ENCODE peak calls at places on chromosomes 1 and 21, in eight cellular contexts. I is progenitor cell of endocrine pancreas, N is DND-41, Y is RWPE2, A is WERI-Rb-1, H is nephron progenitor cell, U is coronary artery, G is dorsolateral prefrontal cortex. B is an unnamed sample.

GRCh38 chr1:107434379-107434728 is 293.5 kb downstream of the NTNG1 start:
- DNase-seq in I (no peak), N (no peak), Y (no peak), A (no peak), H (no peak), U (no peak), G (no peak), B (no peak)

GRCh38 chr1:24091971-24092482 is 19.9 kb downstream of the MYOM3 start:
- DNase-seq in I (no peak), N (no peak), Y (no peak), A (no peak), H (no peak), U (no peak), G (no peak), B (no peak)

GRCh38 chr1:162550925-162551324 is 10.6 kb upstream of the UAP1 start:
- DNase-seq in I (no peak), N (no peak), Y (no peak), A (no peak), H (no peak), U (no peak), G (no peak), B (no peak)

GRCh38 chr1:214280386-214281029 is 451 bp upstream of the SMYD2 start:
- DNase-seq in I (no peak), N (no peak), Y (no peak), A (peak), H (no peak), U (no peak), G (peak), B (peak)

GRCh38 chr1:16162163-16162822 is 6.4 kb upstream of the EPHA2 start:
- DNase-seq in I (no peak), N (peak), Y (no peak), A (no peak), H (peak), U (no peak), G (no peak), B (no peak)

GRCh38 chr1:207404849-207405525 is 49.1 kb upstream of the CR2 start:
- DNase-seq in I (no peak), N (no peak), Y (no peak), A (no peak), H (no peak), U (no peak), G (no peak), B (no peak)

GRCh38 chr1:169312084-169312954 is 55.3 kb downstream of the NME7 start:
- DNase-seq in I (no peak), N (peak), Y (peak), A (no peak), H (no peak), U (no peak), G (no peak), B (no peak)

GRCh38 chr1:66996018-66996682 is 57.8 kb downstream of the SLC35D1 start:
- DNase-seq in I (peak), N (peak), Y (no peak), A (peak), H (peak), U (peak), G (peak), B (peak)

GRCh38 chr21:17514124-17514481 is 1.3 kb downstream of the CXADR start:
- DNase-seq in I (no peak), N (no peak), Y (no peak), A (no peak), H (no peak), U (no peak), G (no peak), B (no peak)

GRCh38 chr1:245588250-245588649 is 433.5 kb downstream of the KIF26B start:
- DNase-seq in I (no peak), N (no peak), Y (no peak), A (no peak), H (no peak), U (peak), G (no peak), B (no peak)

GRCh38 chr1:160665330-160666078 is 18.7 kb upstream of the SLAMF1 start:
- DNase-seq in I (no peak), N (peak), Y (no peak), A (no peak), H (no peak), U (no peak), G (no peak), B (no peak)

GRCh38 chr1:109218516-109218915 is 4.8 kb downstream of the SARS1 start:
- DNase-seq in I (no peak), N (no peak), Y (no peak), A (no peak), H (no peak), U (no peak), G (no peak), B (peak)

GRCh38 chr1:237470712-237471310 is 419.9 kb downstream of the ZP4 start:
- DNase-seq in I (no peak), N (peak), Y (no peak), A (no peak), H (peak), U (no peak), G (no peak), B (no peak)

GRCh38 chr1:31095298-31095981 is 29.9 kb upstream of the PUM1 start:
- DNase-seq in I (no peak), N (no peak), Y (no peak), A (no peak), H (no peak), U (no peak), G (no peak), B (no peak)

GRCh38 chr1:174008979-174009378 is 13.2 kb downstream of the RC3H1 start:
- DNase-seq in I (no peak), N (no peak), Y (no peak), A (no peak), H (no peak), U (no peak), G (no peak), B (no peak)

GRCh38 chr1:19730232-19730631 is 65.6 kb downstream of the HTR6 start:
- DNase-seq in I (no peak), N (no peak), Y (no peak), A (no peak), H (no peak), U (no peak), G (no peak), B (no peak)

GRCh38 chr1:39489567-39490239 is 1.7 kb upstream of the BMP8A start:
- DNase-seq in I (no peak), N (no peak), Y (no peak), A (no peak), H (no peak), U (no peak), G (no peak), B (no peak)

GRCh38 chr21:16072692-16073091 is 342.9 kb downstream of the USP25 start:
- DNase-seq in I (no peak), N (no peak), Y (no peak), A (no peak), H (no peak), U (no peak), G (no peak), B (no peak)

GRCh38 chr1:207181838-207182237 is 77.8 kb downstream of the C4BPA start:
- DNase-seq in I (no peak), N (no peak), Y (no peak), A (no peak), H (no peak), U (no peak), G (no peak), B (no peak)

GRCh38 chr1:230501845-230502244 is 75.7 kb upstream of the PGBD5 start:
- DNase-seq in I (no peak), N (no peak), Y (no peak), A (no peak), H (no peak), U (no peak), G (no peak), B (no peak)

GRCh38 chr1:54850082-54850730 is 36.8 kb downstream of the DHCR24 start:
- DNase-seq in I (no peak), N (no peak), Y (no peak), A (no peak), H (no peak), U (no peak), G (no peak), B (no peak)

GRCh38 chr1:54849219-54850081 is 37.5 kb downstream of the DHCR24 start:
- DNase-seq in I (no peak), N (no peak), Y (no peak), A (no peak), H (no peak), U (no peak), G (no peak), B (no peak)

GRCh38 chr1:54846716-54847284 is 40.2 kb downstream of the DHCR24 start:
- DNase-seq in I (no peak), N (no peak), Y (no peak), A (no peak), H (no peak), U (no peak), G (no peak), B (peak)

GRCh38 chr1:54846301-54846700 is 40.7 kb downstream of the DHCR24 start:
- DNase-seq in I (no peak), N (no peak), Y (no peak), A (no peak), H (no peak), U (no peak), G (no peak), B (peak)

DNA sequence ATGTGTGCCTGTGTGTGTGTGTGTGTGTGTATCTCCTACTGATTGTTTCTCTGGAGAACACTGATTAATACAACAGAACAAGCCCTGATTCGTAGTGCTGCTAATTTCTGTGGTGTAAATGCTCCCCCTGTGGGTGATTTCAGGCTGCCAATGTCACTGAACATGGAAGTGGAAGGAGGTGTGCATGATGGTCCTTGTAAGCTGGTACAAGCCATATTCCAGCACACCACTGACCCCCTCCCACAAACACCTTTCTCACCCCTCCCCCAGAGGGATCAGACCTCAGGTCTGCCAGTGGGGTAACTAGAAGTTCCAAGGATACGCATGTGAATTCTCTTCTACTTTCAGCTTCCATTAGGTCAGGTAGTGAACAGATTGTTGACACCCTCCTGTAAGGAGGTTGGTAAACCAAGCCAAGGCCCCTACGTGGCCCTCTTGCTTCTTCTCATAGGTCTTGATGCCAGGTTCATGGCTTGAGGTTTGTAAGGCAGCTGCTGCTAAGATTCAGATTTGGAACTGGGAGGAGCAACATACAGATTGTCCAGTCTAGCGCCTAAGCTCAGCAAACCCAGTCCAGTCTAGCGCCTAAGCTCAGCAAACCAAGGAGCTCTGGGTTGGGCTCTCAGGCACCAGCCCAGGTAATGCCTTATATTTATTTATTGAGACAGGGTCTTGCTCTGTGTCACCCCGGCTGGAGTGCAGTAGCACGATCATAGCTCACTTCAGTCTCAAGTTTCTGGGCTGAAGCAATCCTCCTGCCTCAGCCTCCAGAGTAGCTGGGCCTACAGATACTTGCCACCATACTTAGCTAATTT is 38.7 kb downstream of the DHCR24 start:
- DNase-seq in I (no peak), N (no peak), Y (no peak), A (no peak), H (no peak), U (no peak), G (no peak), B (no peak)
- TF ChIP-seq CTCF in I (no peak), N (peak), Y (no peak), A (no peak), H (no peak), U (no peak), G (no peak), B (no peak)

GRCh38 chr1:89804646-89805237 is 16.1 kb upstream of the LRRC8D start:
- DNase-seq in I (peak), N (peak), Y (no peak), A (peak), H (peak), U (no peak), G (peak), B (peak)
- TF ChIP-seq CTCF in I (peak), N (peak), Y (peak), A (peak), H (peak), U (peak), G (peak), B (peak)

GRCh38 chr1:35539824-35540261 is 17.4 kb downstream of the KIAA0319L start:
- DNase-seq in I (no peak), N (no peak), Y (no peak), A (no peak), H (no peak), U (no peak), G (peak), B (no peak)

GRCh38 chr1:35539073-35539823 is 18.0 kb downstream of the KIAA0319L start:
- DNase-seq in I (no peak), N (peak), Y (no peak), A (peak), H (no peak), U (no peak), G (peak), B (no peak)

GRCh38 chr1:35546614-35547013 is 10.6 kb downstream of the KIAA0319L start:
- DNase-seq in I (no peak), N (no peak), Y (no peak), A (no peak), H (no peak), U (no peak), G (no peak), B (no peak)

GRCh38 chr1:35544976-35545375 is 12.2 kb downstream of the KIAA0319L start:
- DNase-seq in I (no peak), N (peak), Y (no peak), A (peak), H (peak), U (no peak), G (no peak), B (no peak)
- TF ChIP-seq CTCF in I (peak), N (peak), Y (peak), A (peak), H (peak), U (no peak), G (peak), B (no peak)

DNA sequence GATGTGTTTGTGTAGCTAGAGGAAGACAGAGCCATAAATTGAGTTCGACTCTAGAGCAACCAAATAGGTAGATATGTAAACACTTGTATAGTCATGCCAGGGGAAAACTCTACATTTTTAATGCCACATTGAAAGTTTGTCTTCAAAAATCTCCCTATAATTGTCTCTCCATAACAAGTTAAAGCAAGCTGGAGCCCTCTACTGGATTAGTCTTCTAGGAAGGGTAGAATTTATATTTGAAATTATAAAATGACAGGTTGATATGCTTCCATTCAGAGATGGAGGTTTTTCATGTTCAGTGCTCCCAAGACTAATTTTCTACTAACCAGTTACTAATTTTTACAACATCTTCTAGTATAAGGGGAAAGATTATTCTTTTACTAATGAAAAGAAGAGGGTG is 13.1 kb upstream of the COL24A1 start:
- DNase-seq in I (no peak), N (no peak), Y (no peak), A (no peak), H (no peak), U (no peak), G (no peak), B (no peak)
- TF ChIP-seq CTCF in I (no peak), N (no peak), Y (peak), A (no peak), H (no peak), U (no peak), G (no peak), B (no peak)

B was measured in tibial artery.